ENCODE peak calls at places on chromosomes 11 and 22, in four cellular contexts. W is activated CD8-positive, alpha-beta T cell treated with anti-CD3 and anti-CD28 coated beads, Interleukin-2, amount 10 ng/mL, durations not matched to agents 7 days and 5 days; Y is heart left ventricle; V is heart right ventricle. A is an unnamed sample.

GRCh38 chr22:26161746-26162145 is 7.5 kb upstream of the SEZ6L start:
- ATAC-seq in V (no peak), W (no peak), Y (no peak), A (no peak)

GRCh38 chr11:120217941-120218694 is 7.3 kb downstream of the OAF start:
- ATAC-seq in Y (peak; percentile 19), V (peak; percentile 32), W (no peak), A (peak; percentile 3)

GRCh38 chr11:12800032-12800671 is 125.9 kb downstream of the TEAD1 start:
- ATAC-seq in Y (peak; percentile 48), V (peak; percentile 33), W (no peak), A (no peak)

GRCh38 chr22:45450931-45451651 is 37.6 kb downstream of the RIBC2 start:
- ATAC-seq in W (no peak), Y (peak; percentile 59), V (peak; percentile 63), A (peak; percentile 81)

GRCh38 chr11:64868904-64869570 is 9.4 kb downstream of the EHD1 start:
- ATAC-seq in V (peak; percentile 66), W (peak; percentile 37), Y (peak; percentile 56), A (peak; percentile 7)

GRCh38 chr22:24455751-24456426 is 28.5 kb downstream of the ADORA2A start:
- ATAC-seq in V (peak; percentile 80), Y (peak; percentile 89), W (no peak), A (no peak)

GRCh38 chr22:46703166-46703995 is 34.7 kb downstream of the CERK start:
- ATAC-seq in V (no peak), Y (no peak), W (no peak), A (no peak)

GRCh38 chr11:62713343-62713742 is 5.9 kb downstream of the GNG3 start:
- ATAC-seq in W (no peak), Y (no peak), V (no peak), A (no peak)

GRCh38 chr11:58998480-58999290 is 59.4 kb downstream of the GLYATL1 start:
- ATAC-seq in V (no peak), W (no peak), Y (no peak), A (no peak)

GRCh38 chr11:68440254-68440653 is 20.3 kb upstream of the PPP6R3 start:
- ATAC-seq in W (no peak), V (no peak), Y (no peak), A (no peak)

GRCh38 chr11:19953342-19953741 is 206.9 kb downstream of the DBX1 start:
- ATAC-seq in W (no peak), V (no peak), Y (peak; percentile 13), A (no peak)

GRCh38 chr22:34866501-34867171 is 199.3 kb upstream of the ISX start:
- ATAC-seq in V (no peak), W (no peak), Y (no peak), A (no peak)

GRCh38 chr11:27228891-27229290 is 134.1 kb downstream of the CCDC34 start:
- ATAC-seq in V (no peak), Y (no peak), W (no peak), A (no peak)

GRCh38 chr22:50229370-50229769 is 15.5 kb downstream of the TUBGCP6 start:
- ATAC-seq in Y (no peak), W (no peak), V (no peak), A (no peak)

GRCh38 chr22:17079572-17079971 is 5.2 kb upstream of the IL17RA start:
- ATAC-seq in Y (no peak), W (no peak), V (no peak), A (no peak)

GRCh38 chr22:22759371-22759770 is 115.0 kb downstream of the GGTLC2 start:
- ATAC-seq in V (no peak), W (no peak), Y (no peak), A (no peak)

GRCh38 chr11:119368121-119369034 is 13.1 kb downstream of the USP2 start:
- ATAC-seq in W (no peak), V (peak; percentile 26), Y (peak; percentile 28), A (peak; percentile 49)

GRCh38 chr22:24965822-24966626 is 13.5 kb downstream of the KIAA1671 start:
- ATAC-seq in Y (peak; percentile 21), V (peak; percentile 18), W (no peak), A (peak; percentile 44)

GRCh38 chr11:8055111-8055835 is 25.7 kb upstream of the TUB start:
- ATAC-seq in Y (no peak), W (no peak), V (no peak), A (no peak)